ENCODE peak calls at places on chromosomes 5 and 9, in four cellular contexts. H, W, P and N are unnamed samples.

GRCh38 chr9:107848598-107848997 is 359.0 kb upstream of the KLF4 start:
- DNase-seq in P (no peak), W (no peak), H (no peak), N (no peak)

GRCh38 chr5:35246928-35247644 is 16.8 kb upstream of the PRLR start:
- DNase-seq in H (peak), P (no peak), W (no peak), N (no peak)

GRCh38 chr9:136484153-136485048 is 1.6 kb upstream of the SEC16A start:
- DNase-seq in P (peak), H (peak), W (no peak), N (no peak)

GRCh38 chr5:124905256-124905655 is 158.8 kb upstream of the ZNF608 start:
- DNase-seq in W (no peak), P (no peak), H (peak), N (no peak)

GRCh38 chr5:72125271-72125670 is 18.0 kb downstream of the MAP1B start:
- DNase-seq in H (no peak), P (no peak), W (no peak), N (no peak)

GRCh38 chr5:123450641-123451421 is 27.6 kb upstream of the CEP120 start:
- DNase-seq in H (peak), W (no peak), P (no peak), N (no peak)

GRCh38 chr5:180060192-180060591 is 11.4 kb downstream of the RNF130 start:
- DNase-seq in P (no peak), W (no peak), H (no peak), N (no peak)

GRCh38 chr9:99881769-99882168 is 24.7 kb upstream of the STX17 start:
- DNase-seq in W (no peak), P (no peak), H (no peak), N (no peak)

GRCh38 chr9:110886832-110887231 is 151.4 kb downstream of the LPAR1 start:
- DNase-seq in W (no peak), P (no peak), H (no peak), N (no peak)

GRCh38 chr5:176793343-176793699 is 17.0 kb upstream of the UNC5A start:
- DNase-seq in H (peak), P (no peak), W (no peak), N (no peak)

GRCh38 chr5:149748471-149749094 is 18.5 kb downstream of the PPARGC1B start:
- DNase-seq in H (no peak), W (no peak), P (no peak), N (no peak)